ENCODE peak calls at places on chromosomes 5 and 9, in six cellular contexts. One of them, this sample, is unnamed.

GRCh38 chr9:124522121-124523098 is 15.2 kb upstream of the NR5A1 start:
- DNase-seq in Peyer's patch: no peak
- DNase-seq in neural crest cell: no peak
- DNase-seq in WERI-Rb-1: peak
- DNase-seq in endothelial cell: no peak
- DNase-seq in RWPE2: no peak
- DNase-seq in this sample: no peak

GRCh38 chr5:34656001-34656699 is at the start of gene RAI14:
- DNase-seq in endothelial cell: peak
- DNase-seq in WERI-Rb-1: peak
- DNase-seq in neural crest cell: peak
- DNase-seq in RWPE2: peak
- DNase-seq in Peyer's patch: peak
- DNase-seq in this sample: peak

GRCh38 chr5:8784692-8785091 is 761.2 kb downstream of the SEMA5A start:
- DNase-seq in RWPE2: no peak
- DNase-seq in WERI-Rb-1: no peak
- DNase-seq in endothelial cell: no peak
- DNase-seq in neural crest cell: no peak
- DNase-seq in Peyer's patch: no peak
- DNase-seq in this sample: no peak

GRCh38 chr5:5572983-5573797 is 150.7 kb downstream of the ICE1 start:
- DNase-seq in RWPE2: no peak
- DNase-seq in Peyer's patch: no peak
- DNase-seq in endothelial cell: no peak
- DNase-seq in WERI-Rb-1: no peak
- DNase-seq in neural crest cell: no peak
- DNase-seq in this sample: no peak

GRCh38 chr5:9661316-9662015 is 31.3 kb upstream of the TAS2R1 start:
- DNase-seq in endothelial cell: no peak
- DNase-seq in RWPE2: no peak
- DNase-seq in Peyer's patch: no peak
- DNase-seq in neural crest cell: no peak
- DNase-seq in WERI-Rb-1: no peak
- DNase-seq in this sample: no peak

GRCh38 chr5:19928556-19929421 is 59.2 kb downstream of the CDH18 start:
- DNase-seq in Peyer's patch: no peak
- DNase-seq in WERI-Rb-1: peak
- DNase-seq in endothelial cell: no peak
- DNase-seq in RWPE2: no peak
- DNase-seq in neural crest cell: no peak
- DNase-seq in this sample: no peak

GRCh38 chr5:161332343-161332742 is 214.2 kb downstream of the GABRB2 start:
- DNase-seq in RWPE2: no peak
- DNase-seq in neural crest cell: no peak
- DNase-seq in endothelial cell: no peak
- DNase-seq in WERI-Rb-1: no peak
- DNase-seq in Peyer's patch: no peak
- DNase-seq in this sample: no peak

GRCh38 chr5:16930487-16930886 is 5.6 kb downstream of the MYO10 start:
- DNase-seq in WERI-Rb-1: no peak
- DNase-seq in neural crest cell: no peak
- DNase-seq in endothelial cell: no peak
- DNase-seq in RWPE2: no peak
- DNase-seq in Peyer's patch: no peak
- DNase-seq in this sample: no peak

GRCh38 chr5:143488372-143488771 is 84.9 kb upstream of the NR3C1 start:
- DNase-seq in Peyer's patch: no peak
- DNase-seq in RWPE2: no peak
- DNase-seq in WERI-Rb-1: no peak
- DNase-seq in endothelial cell: no peak
- DNase-seq in neural crest cell: no peak
- DNase-seq in this sample: no peak

GRCh38 chr5:107463731-107464130 is 207.0 kb downstream of the EFNA5 start:
- DNase-seq in neural crest cell: no peak
- DNase-seq in WERI-Rb-1: no peak
- DNase-seq in RWPE2: no peak
- DNase-seq in Peyer's patch: no peak
- DNase-seq in endothelial cell: no peak
- DNase-seq in this sample: no peak

GRCh38 chr5:176620333-176620981 is 9.9 kb downstream of the SNCB start:
- DNase-seq in neural crest cell: no peak
- DNase-seq in Peyer's patch: no peak
- DNase-seq in endothelial cell: no peak
- DNase-seq in RWPE2: peak
- DNase-seq in WERI-Rb-1: no peak
- DNase-seq in this sample: no peak

GRCh38 chr5:73160239-73160671 is 12.7 kb upstream of the TMEM174 start:
- DNase-seq in neural crest cell: no peak
- DNase-seq in WERI-Rb-1: no peak
- DNase-seq in endothelial cell: no peak
- DNase-seq in RWPE2: no peak
- DNase-seq in Peyer's patch: no peak
- DNase-seq in this sample: no peak

GRCh38 chr9:94860678-94861588 is 134.4 kb downstream of the AOPEP start:
- DNase-seq in neural crest cell: no peak
- DNase-seq in WERI-Rb-1: no peak
- DNase-seq in endothelial cell: no peak
- DNase-seq in RWPE2: no peak
- DNase-seq in Peyer's patch: no peak
- DNase-seq in this sample: no peak

GRCh38 chr9:134301387-134302129 is 24.7 kb upstream of the RXRA start:
- DNase-seq in RWPE2: no peak
- DNase-seq in WERI-Rb-1: no peak
- DNase-seq in Peyer's patch: no peak
- DNase-seq in neural crest cell: no peak
- DNase-seq in endothelial cell: no peak
- DNase-seq in this sample: no peak

GRCh38 chr5:139100825-139101224 is 97.3 kb downstream of the SIL1 start:
- DNase-seq in WERI-Rb-1: no peak
- DNase-seq in Peyer's patch: no peak
- DNase-seq in neural crest cell: no peak
- DNase-seq in endothelial cell: no peak
- DNase-seq in RWPE2: no peak
- DNase-seq in this sample: no peak

GRCh38 chr9:98795295-98795955 is 930 bp downstream of the ANKS6 start:
- DNase-seq in endothelial cell: no peak
- DNase-seq in Peyer's patch: no peak
- DNase-seq in RWPE2: no peak
- DNase-seq in neural crest cell: no peak
- DNase-seq in WERI-Rb-1: no peak
- DNase-seq in this sample: no peak

GRCh38 chr9:115398313-115398650 is 280.3 kb upstream of the TNC start:
- DNase-seq in neural crest cell: no peak
- DNase-seq in endothelial cell: no peak
- DNase-seq in WERI-Rb-1: no peak
- DNase-seq in Peyer's patch: no peak
- DNase-seq in RWPE2: no peak
- DNase-seq in this sample: no peak

GRCh38 chr9:127803507-127804352 is 1.0 kb downstream of the FPGS start:
- DNase-seq in RWPE2: peak
- DNase-seq in Peyer's patch: no peak
- DNase-seq in WERI-Rb-1: no peak
- DNase-seq in endothelial cell: no peak
- DNase-seq in neural crest cell: no peak
- DNase-seq in this sample: peak

GRCh38 chr9:86695904-86696424 is 251.3 kb downstream of the GAS1 start:
- DNase-seq in Peyer's patch: no peak
- DNase-seq in endothelial cell: no peak
- DNase-seq in WERI-Rb-1: no peak
- DNase-seq in RWPE2: no peak
- DNase-seq in neural crest cell: no peak
- DNase-seq in this sample: no peak

GRCh38 chr5:179870403-179870903 is 11.8 kb upstream of the MRNIP start:
- DNase-seq in endothelial cell: peak
- DNase-seq in RWPE2: no peak
- DNase-seq in WERI-Rb-1: peak
- DNase-seq in Peyer's patch: peak
- DNase-seq in neural crest cell: no peak
- DNase-seq in this sample: peak

GRCh38 chr5:160020969-160021368 is 12.0 kb downstream of the TTC1 start:
- DNase-seq in RWPE2: no peak
- DNase-seq in WERI-Rb-1: no peak
- DNase-seq in neural crest cell: no peak
- DNase-seq in endothelial cell: no peak
- DNase-seq in Peyer's patch: no peak
- DNase-seq in this sample: no peak

This sample was measured in D341Med.